ENCODE peak calls at places on chromosomes 12 and 14, in nine cellular contexts. D is breast epithelium, F is Panc1, S is stomach, C is prostate gland, I is HL-60, A is endothelial cell of umbilical vein, Y is HepG2, U is H1. W is an unnamed sample.

GRCh38 chr14:98926151-98926550 is 345.8 kb downstream of the BCL11B start:
- DNase-seq in D (no peak), F (no peak), S (no peak), C (no peak), I (no peak), A (no peak), Y (no peak), U (no peak), W (peak; percentile 76)

GRCh38 chr14:58563981-58564380 is 73.8 kb upstream of the DACT1 start:
- DNase-seq in D (no peak), F (no peak), S (no peak), C (no peak), I (no peak), A (no peak), Y (no peak), U (no peak), W (no peak)

GRCh38 chr14:51787352-51787751 is 73.1 kb upstream of the GNG2 start:
- DNase-seq in D (no peak), F (no peak), S (no peak), C (no peak), I (no peak), A (no peak), Y (no peak), U (no peak), W (no peak)

GRCh38 chr12:104933128-104933527 is 25.0 kb downstream of the SLC41A2 start:
- DNase-seq in D (no peak), F (no peak), S (no peak), C (no peak), I (no peak), A (no peak), Y (no peak), U (no peak), W (no peak)

GRCh38 chr12:131831021-131831571 is 2.9 kb downstream of the MMP17 start:
- DNase-seq in D (no peak), F (no peak), S (no peak), C (no peak), I (peak; percentile 16), A (no peak), Y (no peak), U (no peak), W (peak; percentile 77)

GRCh38 chr14:39266589-39266870 is 32.8 kb downstream of the MIA2 start:
- DNase-seq in D (peak; percentile 73), F (no peak), S (peak; percentile 90), C (peak; percentile 52), I (no peak), A (no peak), Y (peak; percentile 96), U (peak; percentile 76), W (peak; percentile 78)

GRCh38 chr14:90839024-90839888 is 23.0 kb upstream of the TTC7B start:
- DNase-seq in D (no peak), F (no peak), S (no peak), C (no peak), I (no peak), A (peak; percentile 73), Y (no peak), U (no peak), W (no peak)

GRCh38 chr12:20212658-20213387 is 155.5 kb upstream of the PDE3A start:
- DNase-seq in D (peak; percentile 58), F (no peak), S (peak; percentile 31), C (peak; percentile 54), I (no peak), A (peak; percentile 99), Y (no peak), U (peak; percentile 54), W (peak; percentile 85)

GRCh38 chr14:22850944-22851790 is 14.8 kb downstream of the MMP14 start:
- DNase-seq in D (peak; percentile 78), F (no peak), S (peak; percentile 92), C (peak; percentile 76), I (peak; percentile 73), A (peak; percentile 92), Y (no peak), U (no peak), W (peak; percentile 93)

GRCh38 chr12:124867389-124867930 is 3.8 kb upstream of the SCARB1 start:
- DNase-seq in D (no peak), F (no peak), S (peak; percentile 39), C (no peak), I (no peak), A (no peak), Y (peak; percentile 78), U (no peak), W (no peak)

GRCh38 chr12:101759396-101760047 is 20.3 kb upstream of the SYCP3 start:
- DNase-seq in D (no peak), F (no peak), S (no peak), C (no peak), I (no peak), A (peak; percentile 33), Y (peak; percentile 39), U (no peak), W (no peak)

GRCh38 chr14:31208546-31209424 is 1.2 kb upstream of the HECTD1 start:
- DNase-seq in D (no peak), F (no peak), S (no peak), C (no peak), I (no peak), A (no peak), Y (no peak), U (no peak), W (no peak)

GRCh38 chr12:83122623-83122934 is 435.9 kb downstream of the TMTC2 start:
- DNase-seq in D (no peak), F (no peak), S (no peak), C (no peak), I (no peak), A (no peak), Y (no peak), U (no peak), W (no peak)

GRCh38 chr12:109266106-109266879 is 42.8 kb downstream of the FOXN4 start:
- DNase-seq in D (no peak), F (no peak), S (no peak), C (no peak), I (no peak), A (no peak), Y (no peak), U (no peak), W (no peak)

GRCh38 chr12:107311682-107312081 is 218.3 kb upstream of the CRY1 start:
- DNase-seq in D (no peak), F (no peak), S (no peak), C (no peak), I (peak; percentile 19), A (no peak), Y (no peak), U (no peak), W (no peak)

GRCh38 chr14:59832663-59833294 is 37.8 kb downstream of the RTN1 start:
- DNase-seq in D (no peak), F (no peak), S (no peak), C (no peak), I (no peak), A (no peak), Y (no peak), U (no peak), W (no peak)

DNA sequence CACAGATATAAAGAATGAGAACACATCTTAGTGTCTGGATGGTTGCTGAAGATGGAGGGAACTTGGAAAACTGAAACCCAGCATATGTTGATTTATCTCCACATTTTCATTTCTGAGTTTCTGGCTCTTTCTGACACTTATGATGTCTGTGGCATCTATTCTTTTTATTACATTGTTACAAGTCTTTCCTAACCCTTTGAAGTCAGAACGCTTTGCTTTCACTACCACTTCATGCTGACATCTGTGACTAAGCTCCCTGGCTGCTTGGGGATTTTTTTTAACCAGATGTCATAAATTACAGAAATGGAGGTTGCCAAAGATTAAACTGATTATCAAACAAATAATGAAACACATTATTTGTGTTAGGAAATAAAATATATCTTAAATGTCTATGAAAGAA is 188.7 kb downstream of the KITLG start:
- DNase-seq in D (no peak), F (no peak), S (no peak), C (no peak), I (no peak), A (peak; percentile 56), Y (no peak), U (no peak), W (no peak)
- TF ChIP-seq POLR2AphosphoS5 in D (no peak), F (no peak), S (no peak), C (no peak), I (no peak), A (no peak), Y (no peak), U (no peak), W (no peak)

GRCh38 chr14:32432813-32433538 is 103.9 kb downstream of the AKAP6 start:
- DNase-seq in D (no peak), F (no peak), S (no peak), C (no peak), I (no peak), A (no peak), Y (no peak), U (no peak), W (no peak)

GRCh38 chr14:32436993-32437392 is 107.9 kb downstream of the AKAP6 start:
- DNase-seq in D (no peak), F (no peak), S (no peak), C (no peak), I (no peak), A (no peak), Y (no peak), U (no peak), W (no peak)

GRCh38 chr14:32434880-32435279 is 105.8 kb downstream of the AKAP6 start:
- DNase-seq in D (no peak), F (no peak), S (no peak), C (no peak), I (no peak), A (no peak), Y (no peak), U (no peak), W (no peak)

GRCh38 chr14:32434180-32434579 is 105.1 kb downstream of the AKAP6 start:
- DNase-seq in D (no peak), F (no peak), S (no peak), C (no peak), I (no peak), A (no peak), Y (no peak), U (no peak), W (no peak)

GRCh38 chr14:32435411-32435810 is 106.3 kb downstream of the AKAP6 start:
- DNase-seq in D (no peak), F (no peak), S (no peak), C (no peak), I (no peak), A (no peak), Y (no peak), U (no peak), W (no peak)
- H3K27ac ChIP-seq in D (no peak overlapping the region), F (no peak overlapping the region), S (no peak overlapping the region), C (no peak overlapping the region), I (no peak overlapping the region), A (no peak overlapping the region), Y (no peak overlapping the region), U (no peak overlapping the region), W (no peak overlapping the region)

GRCh38 chr14:101708853-101709532 is 52.5 kb upstream of the PPP2R5C start:
- DNase-seq in D (no peak), F (no peak), S (no peak), C (no peak), I (no peak), A (no peak), Y (no peak), U (no peak), W (peak; percentile 70)
- TF ChIP-seq POLR2AphosphoS5 in D (no peak), F (no peak), S (no peak), C (no peak), I (no peak), A (no peak), Y (no peak), U (no peak), W (no peak)

DNA sequence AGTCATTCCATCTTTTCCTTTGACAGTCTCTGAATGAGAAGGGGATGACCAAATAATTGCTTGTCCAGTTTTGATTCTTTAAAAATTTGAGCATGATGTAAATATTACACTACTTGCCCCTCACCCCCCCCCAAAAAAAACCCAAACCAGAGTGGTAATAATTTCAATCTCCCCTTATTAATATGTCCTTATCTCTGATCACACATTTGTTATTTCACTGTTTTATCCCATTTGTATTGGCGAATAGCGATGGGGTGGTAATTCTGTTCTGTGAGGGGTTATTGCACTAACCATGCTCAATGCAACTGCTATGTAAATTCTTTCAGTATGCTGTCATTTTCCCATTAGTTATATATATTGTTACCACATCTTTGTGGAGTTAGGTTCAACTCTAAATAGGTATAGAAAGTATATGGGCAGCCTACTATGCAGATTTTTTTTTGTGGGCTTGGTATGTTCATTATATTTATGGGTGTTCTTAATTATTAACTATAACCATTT is 1.1 kb downstream of the RIMKLB start:
- DNase-seq in D (no peak), F (no peak), S (no peak), C (no peak), I (no peak), A (peak; percentile 26), Y (no peak), U (no peak), W (no peak)
- H3K27ac ChIP-seq in D (peak overlapping the region; percentile 96), F (peak overlapping the region; percentile 63), S (peak overlapping the region; percentile 88), C (no peak overlapping the region), I (no peak overlapping the region), A (peak overlapping the region; percentile 83), Y (no peak overlapping the region), U (no peak overlapping the region), W (peak overlapping the region; percentile 94)

W was measured in suprapubic skin.